ENCODE peak calls at places on chromosome 1, in four cellular contexts. U is aorta, W is ovary, V is right atrium auricular region. K is an unnamed sample.
A peak's percentile ranks its signal among the peaks of the same experiment; 100 is the strongest.

GRCh38 chr1:162946701-162947100 is 85.7 kb upstream of the CCDC190 start:
- DNase-seq in U (no peak), W (no peak), V (no peak), K (no peak)

GRCh38 chr1:200090252-200091159 is 63.0 kb downstream of the NR5A2 start:
- DNase-seq in W (no peak), U (no peak), V (no peak), K (no peak)

GRCh38 chr1:150012611-150013010 is 2.1 kb upstream of the OTUD7B start:
- DNase-seq in W (no peak), U (no peak), V (no peak), K (no peak)

GRCh38 chr1:221419513-221420088 is 322.3 kb downstream of the DUSP10 start:
- DNase-seq in W (no peak), V (no peak), U (no peak), K (no peak)

GRCh38 chr1:50976111-50976889 is 6.3 kb downstream of the CDKN2C start:
- DNase-seq in U (no peak), W (no peak), V (no peak), K (no peak)

GRCh38 chr1:43386676-43387075 is 2.9 kb downstream of the MED8 start:
- DNase-seq in W (no peak), V (no peak), U (no peak), K (no peak)

GRCh38 chr1:44642925-44643324 is 31.4 kb downstream of the TMEM53 start:
- DNase-seq in W (no peak), V (no peak), U (no peak), K (no peak)

GRCh38 chr1:203828002-203828401 is 32.6 kb downstream of the ZBED6 start:
- DNase-seq in U (no peak), W (no peak), V (no peak), K (no peak)

GRCh38 chr1:59682405-59683080 is 132.2 kb upstream of the HOOK1 start:
- DNase-seq in V (no peak), W (no peak), U (no peak), K (no peak)

GRCh38 chr1:243234978-243235657 is 20.0 kb downstream of the CEP170 start:
- DNase-seq in V (no peak), W (no peak), U (no peak), K (no peak)

GRCh38 chr1:160768295-160768657 is 27.7 kb upstream of the LY9 start:
- DNase-seq in W (no peak), V (no peak), U (peak; percentile 75), K (peak; percentile 64)

GRCh38 chr1:58773406-58773840 is 10.4 kb downstream of the JUN start:
- DNase-seq in V (peak; percentile 72), W (peak; percentile 30), U (peak; percentile 85), K (peak; percentile 48)

GRCh38 chr1:105208581-105208980 is 1458.9 kb downstream of the AMY1C start:
- DNase-seq in W (no peak), U (no peak), V (no peak), K (no peak)

GRCh38 chr1:156963621-156964020 is 43.2 kb downstream of the LRRC71 start:
- DNase-seq in W (no peak), V (no peak), U (peak; percentile 64), K (peak; percentile 65)

GRCh38 chr1:153293847-153294246 is 18.9 kb downstream of the PGLYRP3 start:
- DNase-seq in W (no peak), V (peak; percentile 9), U (no peak), K (no peak)

GRCh38 chr1:85421179-85421578 is 43.8 kb downstream of the DDAH1 start:
- DNase-seq in V (no peak), U (no peak), W (no peak), K (no peak)

GRCh38 chr1:16727190-16728111 is 12.9 kb upstream of the RNU1-4 start:
- DNase-seq in W (peak; percentile 40), V (peak; percentile 59), U (peak; percentile 60), K (no peak)

GRCh38 chr1:175479521-175480342 is 263.7 kb downstream of the TNR start:
- DNase-seq in V (no peak), U (no peak), W (no peak), K (no peak)

GRCh38 chr1:212557739-212558664 is 50.6 kb upstream of the ATF3 start:
- DNase-seq in U (no peak), W (peak; percentile 63), V (peak; percentile 76), K (peak; percentile 83)

GRCh38 chr1:56160916-56161315 is 418.4 kb downstream of the PLPP3 start:
- DNase-seq in W (no peak), U (no peak), V (no peak), K (no peak)

GRCh38 chr1:86150553-86151055 is 6.0 kb downstream of the COL24A1 start:
- DNase-seq in V (no peak), W (no peak), U (no peak), K (no peak)

GRCh38 chr1:243884603-243885002 is 34.6 kb upstream of the AKT3 start:
- DNase-seq in V (no peak), W (no peak), U (no peak), K (no peak)

GRCh38 chr1:165910764-165911421 is 83.5 kb downstream of the UCK2 start:
- DNase-seq in W (peak; percentile 65), U (peak; percentile 63), V (peak; percentile 64), K (peak; percentile 71)

GRCh38 chr1:216750031-216750627 is 26.9 kb upstream of the ESRRG start:
- DNase-seq in V (no peak), W (peak; percentile 15), U (no peak), K (no peak)

GRCh38 chr1:115220340-115221030 is 117.6 kb downstream of the NGF start:
- DNase-seq in W (no peak), U (no peak), V (no peak), K (no peak)

GRCh38 chr1:197909346-197909745 is 6.9 kb downstream of the C1orf53 start:
- DNase-seq in U (no peak), W (no peak), V (no peak), K (no peak)

GRCh38 chr1:205504311-205505075 is at the start of gene CDK18:
- DNase-seq in W (peak; percentile 77), U (peak; percentile 92), V (peak; percentile 74), K (peak; percentile 93)

GRCh38 chr1:155184835-155185782 is 11.5 kb downstream of the TRIM46 start:
- DNase-seq in U (peak; percentile 81), W (peak; percentile 23), V (no peak), K (peak; percentile 84)

GRCh38 chr1:7885513-7886298 is 32.8 kb upstream of the UTS2 start:
- DNase-seq in U (peak; percentile 55), V (no peak), W (peak; percentile 20), K (peak; percentile 89)

GRCh38 chr1:36352910-36353878 is 29.7 kb upstream of the EVA1B start:
- DNase-seq in U (no peak), V (no peak), W (no peak), K (no peak)

DNA sequence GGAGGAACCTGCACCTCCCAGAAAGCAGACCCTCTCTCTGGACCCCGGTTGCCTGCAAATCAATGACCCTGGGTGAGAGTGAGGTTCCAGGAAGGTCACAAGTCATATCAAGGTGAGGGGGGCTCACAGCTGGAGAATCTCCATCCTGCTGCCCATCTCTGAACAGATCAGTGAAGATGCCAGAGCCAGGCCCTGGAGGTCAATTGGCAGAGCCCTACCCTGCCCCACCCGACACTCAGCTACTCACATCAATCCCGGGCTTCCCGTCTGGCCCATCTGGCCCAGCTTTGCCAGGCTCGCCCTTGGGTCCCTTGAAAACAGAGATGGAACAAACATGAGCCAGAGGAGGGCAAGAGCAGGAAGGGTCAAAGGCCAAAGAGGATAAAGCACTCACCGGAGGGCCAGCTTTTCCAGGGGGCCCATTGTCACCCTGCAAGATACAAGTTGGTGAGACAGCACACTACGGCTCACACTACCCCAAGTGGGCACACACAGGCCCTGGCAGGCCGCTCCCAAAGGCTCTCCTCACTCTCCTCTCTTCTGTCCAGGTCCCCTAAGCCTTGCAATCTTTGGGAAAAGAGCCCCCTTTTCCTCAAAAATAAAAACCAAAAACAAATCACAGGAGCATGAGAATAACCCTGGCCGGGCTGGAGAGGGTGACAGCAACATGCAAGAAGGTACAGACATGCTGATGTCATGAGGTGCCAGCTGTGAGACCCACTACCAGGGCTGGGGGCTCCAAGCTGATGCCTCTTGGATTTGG is 2.9 kb downstream of the COL9A2 start:
- DNase-seq in V (no peak), U (no peak), W (no peak), K (no peak)
- H3K4me3 ChIP-seq in V (no peak overlapping the region), U (no peak overlapping the region), W (no peak overlapping the region), K (no peak overlapping the region)

GRCh38 chr1:223845810-223846667 is at the start of gene TP53BP2:
- DNase-seq in U (peak; percentile 92), V (peak; percentile 85), W (peak; percentile 89), K (peak; percentile 93)

GRCh38 chr1:223846668-223847007 is 891 bp upstream of the TP53BP2 start:
- DNase-seq in V (no peak), U (no peak), W (peak; percentile 45), K (no peak)

GRCh38 chr1:223849352-223849751 is 3.6 kb upstream of the TP53BP2 start:
- DNase-seq in V (no peak), U (no peak), W (no peak), K (no peak)

GRCh38 chr1:223848536-223848935 is 2.8 kb upstream of the TP53BP2 start:
- DNase-seq in W (no peak), U (no peak), V (no peak), K (no peak)

DNA sequence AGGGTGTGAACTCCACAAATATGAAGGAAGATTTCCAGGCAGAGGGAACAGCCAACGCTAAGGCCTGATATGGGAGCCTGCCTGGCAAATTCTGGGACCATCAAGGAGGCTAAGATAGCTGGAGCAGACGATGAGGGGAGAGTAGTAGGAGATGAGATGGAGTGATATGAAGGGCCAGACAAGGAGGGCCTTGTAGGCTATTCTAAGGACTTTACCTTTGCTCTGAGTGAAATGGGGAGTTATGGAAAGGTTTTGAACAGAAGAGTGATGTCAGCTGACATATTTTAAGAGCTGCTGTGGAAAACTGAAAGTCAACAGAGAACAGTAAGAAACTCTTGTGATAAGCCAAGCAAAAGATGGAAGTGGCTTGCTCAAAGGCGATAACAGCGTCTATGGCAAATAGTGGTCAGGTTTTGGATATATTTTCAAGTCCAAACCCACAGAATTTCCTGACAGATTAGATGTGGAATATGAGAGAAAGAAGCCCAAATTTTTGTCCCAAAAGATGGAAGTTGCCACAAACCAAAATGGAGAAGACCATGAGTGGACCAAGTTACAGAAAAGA is 2.1 kb upstream of the TP53BP2 start:
- DNase-seq in U (no peak), V (no peak), W (no peak), K (no peak)
- H3K27ac ChIP-seq in U (peak overlapping the region; percentile 46), V (no peak overlapping the region), W (no peak overlapping the region), K (peak overlapping the region; percentile 15)

DNA sequence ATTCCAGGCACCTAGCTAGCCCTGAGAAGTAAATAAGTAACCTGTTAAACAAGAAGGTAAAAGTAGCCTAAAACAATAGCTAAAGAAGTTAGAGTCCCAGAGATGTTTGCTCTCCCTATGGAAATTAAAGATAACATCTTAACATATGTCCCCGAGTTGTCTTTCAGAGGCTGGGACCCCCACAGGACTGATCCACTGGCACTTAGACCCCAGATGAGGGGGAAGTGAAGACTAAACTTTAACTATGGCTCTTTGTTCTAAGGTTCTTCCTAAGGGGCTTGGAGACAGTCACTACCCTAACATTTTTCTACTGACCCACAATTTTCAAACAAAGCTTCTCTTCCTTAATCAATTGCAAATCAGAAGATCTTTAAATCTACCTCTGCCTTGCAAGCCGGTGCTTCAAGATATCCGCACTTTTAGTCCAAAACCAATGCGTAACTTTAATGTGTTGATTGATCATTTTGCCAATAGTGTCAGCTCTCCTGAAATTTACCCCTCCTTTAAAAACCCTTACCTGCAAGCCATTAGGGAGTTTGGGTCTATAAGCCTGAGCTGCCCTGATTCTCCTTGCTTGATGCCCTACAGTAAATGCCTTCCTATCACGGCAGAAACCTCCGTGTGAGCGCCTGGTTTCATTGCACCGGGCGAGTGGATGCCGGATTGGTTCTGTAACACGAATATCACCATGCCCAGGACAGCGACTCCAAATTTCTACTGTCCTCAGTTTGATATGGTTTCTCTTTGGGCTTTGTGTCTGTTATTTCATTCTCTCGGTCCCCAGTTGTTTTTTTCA is 404.4 kb downstream of the SIPA1L2 start:
- DNase-seq in U (no peak), W (no peak), V (no peak), K (no peak)
- H3K4me3 ChIP-seq in U (no peak overlapping the region), W (no peak overlapping the region), V (no peak overlapping the region), K (no peak overlapping the region)

GRCh38 chr1:63789856-63790605 is 16.2 kb downstream of the ROR1 start:
- DNase-seq in U (no peak), V (no peak), W (no peak), K (no peak)
- H3K27ac ChIP-seq in U (no peak overlapping the region), V (no peak overlapping the region), W (no peak overlapping the region), K (no peak overlapping the region)

K was measured in lower lobe of right lung.